ENCODE peak calls at places on chromosomes 7 and 10, in eight cellular contexts. A is prostate gland, X is Peyer's patch, Y is colonic mucosa, D is heart left ventricle, R is body of pancreas, U is MCF 10A, B is osteocyte. L is an unnamed sample.

GRCh38 chr7:96589038-96589437 is 120.6 kb downstream of the SEM1 start:
- DNase-seq in A (no peak), X (no peak), Y (no peak), D (no peak), R (no peak), U (peak), B (no peak), L (no peak)

GRCh38 chr7:23469961-23470250 is 385 bp downstream of the IGF2BP3 start:
- DNase-seq in A (no peak), X (no peak), Y (no peak), D (no peak), R (no peak), U (no peak), B (no peak), L (no peak)

GRCh38 chr10:34413920-34414319 is 401.2 kb downstream of the PARD3 start:
- DNase-seq in A (no peak), X (no peak), Y (no peak), D (no peak), R (no peak), U (no peak), B (no peak), L (no peak)

GRCh38 chr7:101657171-101657570 is 28.1 kb upstream of the MYL10 start:
- DNase-seq in A (no peak), X (no peak), Y (no peak), D (no peak), R (no peak), U (no peak), B (no peak), L (no peak)

GRCh38 chr7:136870799-136871487 is 2.5 kb downstream of the CHRM2 start:
- DNase-seq in A (no peak), X (no peak), Y (no peak), D (peak), R (no peak), U (no peak), B (peak), L (peak)

GRCh38 chr10:48240196-48240595 is 34.3 kb downstream of the FRMPD2 start:
- DNase-seq in A (no peak), X (no peak), Y (no peak), D (no peak), R (no peak), U (no peak), B (peak), L (no peak)

GRCh38 chr7:142477079-142477651 is 219.3 kb upstream of the PRSS58 start:
- DNase-seq in A (no peak), X (no peak), Y (no peak), D (no peak), R (no peak), U (peak), B (no peak), L (no peak)

GRCh38 chr10:112790030-112790429 is 160.0 kb upstream of the TCF7L2 start:
- DNase-seq in A (no peak), X (no peak), Y (peak), D (no peak), R (no peak), U (no peak), B (no peak), L (no peak)

GRCh38 chr7:150586778-150587152 is 19.6 kb downstream of the GIMAP4 start:
- DNase-seq in A (no peak), X (no peak), Y (no peak), D (peak), R (peak), U (no peak), B (no peak), L (peak)

GRCh38 chr7:135771961-135772638 is 23.5 kb upstream of the FAM180A start:
- DNase-seq in A (no peak), X (no peak), Y (no peak), D (no peak), R (no peak), U (peak), B (no peak), L (no peak)
- TF ChIP-seq CTCF in A (no peak), X (no peak), Y (no peak), D (no peak), R (no peak), U (no peak), B (no peak), L (no peak)

DNA sequence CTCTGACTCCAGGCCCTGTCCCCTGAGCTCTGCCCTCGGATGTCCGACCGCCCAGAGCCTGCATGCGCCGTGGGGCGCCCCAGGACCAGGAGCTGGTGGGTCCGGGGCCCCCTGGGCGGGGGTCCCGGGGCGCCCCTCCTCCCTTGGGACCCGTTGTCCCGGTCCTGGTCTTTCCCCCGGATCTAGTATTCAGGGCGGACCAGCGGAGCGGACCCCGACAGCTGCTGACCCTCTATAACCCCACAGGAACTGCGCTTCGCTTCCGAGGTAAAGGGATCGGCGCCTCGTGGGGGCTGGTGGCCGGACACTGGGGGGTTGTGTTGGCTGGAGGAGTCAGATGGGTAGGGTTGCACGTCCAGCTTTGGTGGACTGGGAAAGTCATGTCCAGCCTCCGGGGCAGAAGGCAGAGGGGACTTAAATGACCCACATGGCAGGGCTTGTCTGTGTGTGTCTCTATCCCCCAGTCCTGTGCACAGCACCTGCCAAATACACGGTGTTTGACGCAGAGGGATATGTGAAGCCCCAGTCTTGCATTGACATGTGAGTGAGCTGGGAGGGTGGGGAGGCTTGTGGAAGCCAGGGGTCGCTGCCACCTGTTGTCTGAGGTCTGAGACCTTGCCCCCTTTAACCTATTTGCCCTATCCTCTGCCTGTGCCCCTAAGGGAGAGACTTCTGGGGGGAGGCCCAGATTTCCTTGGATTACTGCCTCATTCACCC is 548 bp downstream of the MOSPD3 start:
- DNase-seq in A (no peak), X (no peak), Y (peak), D (no peak), R (peak), U (no peak), B (no peak), L (no peak)
- TF ChIP-seq CTCF in A (no peak), X (no peak), Y (no peak), D (no peak), R (no peak), U (no peak), B (peak), L (no peak)

GRCh38 chr7:159083698-159084068 is 61.0 kb downstream of the VIPR2 start:
- DNase-seq in A (no peak), X (no peak), Y (no peak), D (no peak), R (no peak), U (no peak), B (no peak), L (no peak)
- TF ChIP-seq CTCF in A (no peak), X (no peak), Y (no peak), D (no peak), R (no peak), U (no peak), B (no peak), L (no peak)

GRCh38 chr7:89623018-89623672 is 531.1 kb upstream of the STEAP1 start:
- DNase-seq in A (peak), X (no peak), Y (no peak), D (no peak), R (peak), U (peak), B (no peak), L (peak)
- TF ChIP-seq CTCF in A (peak), X (no peak), Y (peak), D (peak), R (peak), U (peak), B (peak), L (peak)

GRCh38 chr10:44827431-44828006 is 83.6 kb upstream of the TMEM72 start:
- DNase-seq in A (no peak), X (no peak), Y (no peak), D (no peak), R (no peak), U (no peak), B (peak), L (no peak)
- TF ChIP-seq CTCF in A (no peak), X (no peak), Y (no peak), D (no peak), R (no peak), U (no peak), B (no peak), L (no peak)

GRCh38 chr7:128396357-128396756 is 13.4 kb downstream of the IMPDH1 start:
- DNase-seq in A (no peak), X (no peak), Y (no peak), D (no peak), R (no peak), U (no peak), B (no peak), L (no peak)

GRCh38 chr7:128394904-128395496 is 14.8 kb downstream of the IMPDH1 start:
- DNase-seq in A (no peak), X (no peak), Y (no peak), D (no peak), R (no peak), U (no peak), B (no peak), L (no peak)

GRCh38 chr7:128398016-128398840 is 11.6 kb downstream of the IMPDH1 start:
- DNase-seq in A (peak), X (peak), Y (peak), D (peak), R (peak), U (peak), B (no peak), L (peak)

GRCh38 chr7:128393526-128394330 is 16.1 kb downstream of the IMPDH1 start:
- DNase-seq in A (no peak), X (no peak), Y (no peak), D (no peak), R (no peak), U (no peak), B (no peak), L (no peak)

GRCh38 chr7:128395748-128396147 is 14.0 kb downstream of the IMPDH1 start:
- DNase-seq in A (no peak), X (no peak), Y (no peak), D (no peak), R (no peak), U (no peak), B (no peak), L (no peak)
- TF ChIP-seq CTCF in A (no peak), X (no peak), Y (no peak), D (no peak), R (no peak), U (no peak), B (no peak), L (no peak)

GRCh38 chr10:72242675-72243074 is 26.6 kb upstream of the ASCC1 start:
- DNase-seq in A (peak), X (no peak), Y (no peak), D (peak), R (peak), U (peak), B (peak), L (peak)

GRCh38 chr10:72241853-72242252 is 25.8 kb upstream of the ASCC1 start:
- DNase-seq in A (no peak), X (no peak), Y (no peak), D (no peak), R (no peak), U (no peak), B (no peak), L (no peak)

GRCh38 chr10:72244573-72245038 is 28.5 kb upstream of the ASCC1 start:
- DNase-seq in A (no peak), X (no peak), Y (no peak), D (no peak), R (no peak), U (no peak), B (no peak), L (no peak)

GRCh38 chr10:72245949-72246525 is 27.7 kb upstream of the DDIT4 start:
- DNase-seq in A (no peak), X (no peak), Y (no peak), D (no peak), R (no peak), U (peak), B (no peak), L (no peak)

DNA sequence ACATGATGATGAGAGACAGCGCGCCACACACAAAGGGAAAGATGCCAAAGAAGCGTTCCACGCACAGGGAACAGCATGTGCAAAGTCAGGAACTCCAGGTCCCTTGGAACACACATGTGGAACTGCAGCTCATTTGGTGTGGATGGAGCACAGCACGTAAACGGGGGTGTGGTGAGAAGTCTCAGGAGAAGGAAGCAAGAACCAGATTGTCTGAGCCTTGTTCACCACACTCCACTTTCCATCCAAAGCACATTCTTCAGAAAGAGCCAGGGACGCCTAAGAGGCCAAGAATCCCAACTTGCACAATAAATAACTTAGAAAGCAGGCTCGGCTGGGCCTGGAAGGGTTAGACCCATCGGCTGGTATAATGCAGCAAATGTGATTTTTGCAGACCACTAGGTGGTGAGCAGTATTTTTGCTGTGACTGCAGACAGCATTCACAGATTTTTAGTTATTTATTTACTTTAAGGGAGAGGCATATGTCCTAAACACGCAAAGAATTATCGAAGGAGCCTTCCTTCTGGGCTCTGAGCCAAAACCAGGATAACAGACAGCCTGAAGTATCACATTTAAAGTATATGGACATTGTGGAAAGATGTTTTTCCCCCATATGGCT is 27.9 kb upstream of the ASCC1 start:
- DNase-seq in A (peak), X (peak), Y (peak), D (no peak), R (peak), U (peak), B (peak), L (no peak)
- TF ChIP-seq CTCF in A (peak), X (peak), Y (no peak), D (no peak), R (peak), U (peak), B (peak), L (no peak)

DNA sequence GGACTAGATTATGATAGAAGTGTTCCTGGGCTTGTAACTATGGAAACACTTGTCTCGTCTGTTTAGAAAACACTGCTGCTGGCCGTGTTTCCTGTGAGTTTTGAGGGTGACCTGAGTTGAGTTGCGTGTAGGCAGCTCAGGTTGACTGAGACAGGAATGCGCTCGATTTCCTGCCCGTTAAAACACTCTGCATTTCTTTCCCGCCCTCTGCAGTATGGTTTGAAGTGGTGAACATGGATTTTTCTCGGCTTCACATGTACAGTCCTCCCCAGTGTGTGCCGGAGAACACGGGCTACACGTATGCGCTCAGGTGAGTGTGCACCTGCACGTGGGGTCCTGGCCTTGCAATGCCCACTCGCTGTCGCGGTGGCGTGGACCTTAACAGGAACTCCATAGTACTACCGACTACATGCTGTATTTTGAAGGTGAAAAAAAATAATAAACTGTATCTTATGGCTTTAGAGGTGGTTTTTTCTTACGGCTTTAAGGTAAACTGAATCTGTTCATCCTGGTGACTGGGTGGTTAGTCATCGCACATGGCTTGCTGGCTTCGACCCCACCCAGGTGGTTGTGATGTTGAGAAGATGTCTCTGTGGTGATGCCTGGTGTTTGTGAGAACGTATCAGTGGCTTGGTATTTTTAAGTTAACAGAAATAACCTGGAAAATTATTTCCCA is at the start of gene SUN1:
- DNase-seq in A (no peak), X (peak), Y (no peak), D (no peak), R (peak), U (peak), B (no peak), L (peak)
- TF ChIP-seq CTCF in A (peak), X (no peak), Y (no peak), D (no peak), R (no peak), U (no peak), B (no peak), L (no peak)

DNA sequence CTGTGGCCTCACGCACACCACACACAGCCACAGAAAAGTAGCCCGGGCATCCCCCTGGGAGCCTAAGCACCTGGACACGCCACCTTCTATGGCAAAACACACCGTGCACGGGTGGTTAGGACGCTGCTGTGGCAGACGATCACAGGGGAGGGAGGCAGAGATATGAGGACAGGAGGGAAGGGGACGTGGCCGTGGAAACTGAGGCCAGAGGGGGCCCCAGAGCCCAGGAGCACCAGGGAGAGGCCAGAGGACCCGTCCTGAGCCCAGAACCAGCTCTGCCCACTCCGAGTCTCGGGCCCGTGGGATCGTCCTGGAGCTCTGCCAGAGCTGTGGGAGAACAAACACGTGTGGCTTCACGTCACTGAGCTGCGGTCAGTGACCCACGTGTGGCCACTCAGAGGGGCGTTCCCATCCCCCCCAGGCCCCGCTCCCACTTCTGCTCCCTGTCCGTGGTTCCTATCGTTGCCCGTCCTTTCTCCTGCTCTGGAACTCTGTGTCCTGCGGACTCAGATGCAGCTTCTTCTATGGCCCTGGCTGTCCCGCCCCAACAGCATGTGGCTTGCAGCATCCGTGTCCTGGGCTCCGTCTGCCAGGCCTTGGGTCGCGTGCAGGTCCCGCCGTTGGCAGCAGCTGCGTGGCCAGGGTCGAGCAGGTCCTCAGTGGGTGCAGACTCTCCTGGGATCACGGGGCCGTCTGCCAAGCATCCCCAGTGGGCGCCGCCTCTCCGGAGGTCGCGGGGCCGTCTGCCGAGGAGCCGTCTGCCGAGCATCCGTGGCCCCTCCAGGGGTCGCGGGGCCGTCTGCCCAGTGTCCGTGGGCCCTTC is 31.0 kb downstream of the GET4 start:
- DNase-seq in A (no peak), X (no peak), Y (no peak), D (peak), R (peak), U (no peak), B (no peak), L (no peak)
- TF ChIP-seq CTCF in A (no peak), X (no peak), Y (no peak), D (no peak), R (no peak), U (no peak), B (no peak), L (no peak)

DNA sequence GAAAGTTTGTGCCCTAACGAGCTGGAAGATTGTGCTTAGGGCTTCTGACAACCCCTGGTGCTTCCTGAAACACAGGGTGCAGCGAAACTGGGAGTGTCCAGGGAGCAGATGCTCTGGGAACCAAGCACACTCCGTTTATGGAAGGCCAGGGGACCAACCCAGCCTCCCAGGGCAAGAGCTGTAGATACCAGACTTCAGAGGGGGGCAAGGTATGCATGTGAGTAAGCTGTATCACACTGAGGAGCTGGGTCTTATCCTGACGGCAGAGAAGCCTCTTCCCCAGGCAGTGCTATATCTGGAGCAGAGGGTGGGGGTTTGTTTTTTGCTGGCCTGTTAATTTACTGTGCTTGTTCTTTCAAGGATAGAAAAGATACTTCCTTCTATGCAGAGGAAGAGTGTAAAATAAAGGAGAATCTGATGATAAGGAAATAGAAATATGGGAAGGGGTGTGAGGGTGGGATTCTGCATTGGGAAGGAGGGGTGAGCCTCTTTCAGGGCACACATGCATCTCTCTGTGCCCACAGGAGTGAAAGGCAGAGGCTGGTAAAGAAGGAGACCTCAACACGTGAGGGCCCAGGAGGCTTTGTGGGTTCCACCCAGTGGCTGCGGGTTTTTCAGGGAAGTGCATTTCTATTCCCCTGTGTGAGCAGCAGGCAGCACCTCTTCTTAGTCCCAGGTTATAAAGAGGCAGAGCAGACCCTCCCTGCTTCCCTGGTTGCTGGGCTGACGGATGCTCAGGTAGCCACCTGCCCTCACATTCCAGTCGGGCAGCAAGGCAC is 314.1 kb downstream of the TCERG1L start:
- DNase-seq in A (no peak), X (no peak), Y (no peak), D (no peak), R (no peak), U (no peak), B (no peak), L (no peak)
- TF ChIP-seq CTCF in A (no peak), X (no peak), Y (no peak), D (no peak), R (no peak), U (no peak), B (no peak), L (no peak)